ENCODE peak calls at places on chromosome 16, in six cellular contexts. F, G, Z, I, L and V are unnamed samples.

GRCh38 chr16:10736926-10737625 is 6.6 kb upstream of the NUBP1 start:
- DNase-seq in F (peak), G (peak), Z (peak), I (peak), L (peak), V (peak)

GRCh38 chr16:64174327-64174726 is 947.5 kb downstream of the CDH11 start:
- DNase-seq in F (no peak), G (no peak), Z (no peak), I (no peak), L (no peak), V (no peak)

GRCh38 chr16:10878328-10878643 is 1.3 kb downstream of the CIITA start:
- DNase-seq in F (no peak), G (peak), Z (no peak), I (no peak), L (no peak), V (no peak)

GRCh38 chr16:50781043-50781442 is 39.2 kb downstream of the CYLD start:
- DNase-seq in F (no peak), G (no peak), Z (no peak), I (no peak), L (peak), V (peak)

GRCh38 chr16:64144612-64145011 is 977.3 kb downstream of the CDH11 start:
- DNase-seq in F (no peak), G (no peak), Z (no peak), I (no peak), L (no peak), V (no peak)

GRCh38 chr16:15639061-15639568 is 3.8 kb downstream of the MARF1 start:
- DNase-seq in F (no peak), G (peak), Z (no peak), I (no peak), L (no peak), V (no peak)

GRCh38 chr16:84853534-84853933 is 33.7 kb downstream of the CRISPLD2 start:
- DNase-seq in F (no peak), G (no peak), Z (no peak), I (no peak), L (no peak), V (no peak)

GRCh38 chr16:24729967-24730815 is 740 bp downstream of the TNRC6A start:
- DNase-seq in F (peak), G (peak), Z (peak), I (peak), L (peak), V (peak)

GRCh38 chr16:22813946-22814325 is at the start of gene HS3ST2:
- DNase-seq in F (peak), G (no peak), Z (no peak), I (peak), L (no peak), V (peak)

GRCh38 chr16:11630230-11631056 is 37.8 kb upstream of the SNN start:
- DNase-seq in F (no peak), G (no peak), Z (no peak), I (no peak), L (no peak), V (no peak)

GRCh38 chr16:82082097-82082496 is 47.0 kb downstream of the HSD17B2 start:
- DNase-seq in F (no peak), G (no peak), Z (no peak), I (no peak), L (no peak), V (no peak)

GRCh38 chr16:87784812-87785211 is 19.0 kb upstream of the KLHDC4 start:
- DNase-seq in F (peak), G (no peak), Z (no peak), I (no peak), L (no peak), V (no peak)

GRCh38 chr16:30076276-30076791 is 540 bp downstream of the PPP4C start:
- DNase-seq in F (no peak), G (no peak), Z (no peak), I (no peak), L (no peak), V (no peak)

GRCh38 chr16:88804552-88805339 is 1.2 kb downstream of the CDT1 start:
- DNase-seq in F (no peak), G (no peak), Z (no peak), I (no peak), L (no peak), V (peak)

GRCh38 chr16:11833951-11834695 is 17.2 kb downstream of the RSL1D1 start:
- DNase-seq in F (no peak), G (no peak), Z (no peak), I (no peak), L (peak), V (no peak)

GRCh38 chr16:1335996-1336395 is 2.6 kb downstream of the BAIAP3 start:
- DNase-seq in F (no peak), G (no peak), Z (no peak), I (no peak), L (no peak), V (no peak)

GRCh38 chr16:72621651-72622050 is 426.3 kb downstream of the ZFHX3 start:
- DNase-seq in F (no peak), G (no peak), Z (no peak), I (no peak), L (no peak), V (no peak)

GRCh38 chr16:73147958-73148357 is 100.0 kb upstream of the ZFHX3 start:
- DNase-seq in F (no peak), G (no peak), Z (no peak), I (no peak), L (no peak), V (no peak)

GRCh38 chr16:35795361-35796029 is 2336.1 kb downstream of the TP53TG3F start:
- DNase-seq in F (peak), G (no peak), Z (no peak), I (no peak), L (no peak), V (no peak)

GRCh38 chr16:22358000-22358399 is 16.4 kb downstream of the CDR2 start:
- DNase-seq in F (no peak), G (peak), Z (no peak), I (no peak), L (no peak), V (no peak)

GRCh38 chr16:80015566-80015965 is 415.0 kb upstream of the MAF start:
- DNase-seq in F (no peak), G (no peak), Z (no peak), I (no peak), L (peak), V (no peak)

GRCh38 chr16:66603537-66604375 is 748 bp upstream of the CMTM3 start:
- DNase-seq in F (peak), G (peak), Z (peak), I (peak), L (peak), V (peak)

GRCh38 chr16:27109666-27110523 is 43.2 kb downstream of the C16orf82 start:
- DNase-seq in F (peak), G (peak), Z (peak), I (peak), L (peak), V (peak)

GRCh38 chr16:88359008-88359407 is 23.8 kb upstream of the ZNF469 start:
- DNase-seq in F (no peak), G (no peak), Z (no peak), I (no peak), L (no peak), V (no peak)

GRCh38 chr16:70720431-70721201 is 34.8 kb upstream of the MTSS2 start:
- DNase-seq in F (no peak), G (no peak), Z (no peak), I (no peak), L (no peak), V (no peak)

GRCh38 chr16:82323171-82323570 is 153.1 kb upstream of the MPHOSPH6 start:
- DNase-seq in F (no peak), G (no peak), Z (no peak), I (no peak), L (no peak), V (no peak)

GRCh38 chr16:21302898-21303528 is 24.9 kb upstream of the CRYM start:
- DNase-seq in F (no peak), G (no peak), Z (no peak), I (no peak), L (peak), V (peak)

DNA sequence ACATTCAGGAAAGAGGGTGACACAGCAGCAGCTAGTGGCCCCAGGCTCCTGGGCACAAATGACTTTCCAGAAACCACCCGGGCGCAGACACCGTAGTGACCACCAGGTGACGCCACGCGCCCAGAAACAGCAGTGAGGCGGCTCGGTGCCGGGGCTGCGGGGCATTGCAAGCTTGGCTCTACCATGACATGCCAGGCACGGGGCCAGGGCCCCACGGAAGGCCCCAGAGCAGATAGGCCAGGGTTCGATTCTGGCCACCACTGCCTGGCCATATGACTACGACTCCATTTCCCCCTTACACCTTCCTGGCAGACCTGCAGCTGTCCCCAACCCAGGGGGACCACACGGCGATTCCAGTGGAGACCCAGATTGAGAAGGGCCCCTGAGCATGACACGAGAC is 6.7 kb downstream of the RHBDF1 start:
- DNase-seq in F (peak), G (peak), Z (peak), I (peak), L (peak), V (peak)
- TF ChIP-seq POLR2A in F (no peak), G (no peak), Z (no peak), I (no peak), L (no peak), V (no peak)

GRCh38 chr16:31508706-31509523 is 724 bp upstream of the RUSF1 start:
- DNase-seq in F (no peak), G (no peak), Z (no peak), I (no peak), L (peak), V (peak)

GRCh38 chr16:31507617-31507928 is 618 bp downstream of the RUSF1 start:
- DNase-seq in F (no peak), G (no peak), Z (no peak), I (no peak), L (no peak), V (no peak)

GRCh38 chr16:31504159-31504558 is 4.0 kb downstream of the RUSF1 start:
- DNase-seq in F (no peak), G (no peak), Z (no peak), I (no peak), L (no peak), V (no peak)

GRCh38 chr16:31505483-31505882 is 2.7 kb downstream of the RUSF1 start:
- DNase-seq in F (no peak), G (no peak), Z (no peak), I (no peak), L (no peak), V (no peak)

DNA sequence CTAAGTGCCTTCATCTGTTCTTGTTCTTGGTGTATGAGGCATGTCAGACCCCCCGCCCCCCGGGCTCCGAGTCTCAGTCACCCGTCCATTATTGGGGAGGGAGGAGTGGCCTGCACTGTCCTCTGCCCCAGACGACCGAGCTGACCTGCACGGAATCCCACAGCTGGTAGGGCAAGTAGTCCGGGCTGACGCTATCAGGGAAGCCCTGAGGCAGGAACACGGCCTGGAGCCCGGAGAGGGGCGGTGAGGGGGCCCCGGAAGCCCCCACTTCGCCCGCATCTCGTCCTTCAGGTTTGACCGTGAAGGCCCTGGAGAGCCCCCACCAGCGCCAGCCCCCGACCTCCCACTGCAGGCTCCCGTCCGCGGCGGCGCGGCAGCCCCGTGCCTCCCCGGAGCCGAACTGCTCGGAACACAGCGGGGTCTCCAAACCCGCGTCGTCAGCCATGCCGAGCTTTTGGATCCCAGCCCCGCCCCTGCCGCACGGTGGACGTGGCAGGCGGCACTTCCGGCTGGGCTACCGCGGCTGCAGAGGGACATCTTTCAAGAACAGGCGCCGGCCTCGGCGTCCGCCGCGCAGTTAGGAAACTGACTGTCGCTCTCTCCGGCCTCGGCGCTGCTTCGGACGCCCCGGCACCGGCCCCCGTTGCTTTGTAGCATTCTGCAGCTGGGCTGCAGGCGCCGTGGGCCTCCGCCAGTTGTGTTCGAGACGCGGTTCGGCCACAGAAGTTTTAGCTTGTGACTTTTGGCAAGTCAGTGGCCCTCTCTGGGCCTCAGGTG is at the start of gene RUSF1:
- DNase-seq in F (peak), G (peak), Z (peak), I (peak), L (peak), V (peak)
- TF ChIP-seq POLR2A in F (peak), G (peak), Z (no peak), I (peak), L (peak), V (peak)

DNA sequence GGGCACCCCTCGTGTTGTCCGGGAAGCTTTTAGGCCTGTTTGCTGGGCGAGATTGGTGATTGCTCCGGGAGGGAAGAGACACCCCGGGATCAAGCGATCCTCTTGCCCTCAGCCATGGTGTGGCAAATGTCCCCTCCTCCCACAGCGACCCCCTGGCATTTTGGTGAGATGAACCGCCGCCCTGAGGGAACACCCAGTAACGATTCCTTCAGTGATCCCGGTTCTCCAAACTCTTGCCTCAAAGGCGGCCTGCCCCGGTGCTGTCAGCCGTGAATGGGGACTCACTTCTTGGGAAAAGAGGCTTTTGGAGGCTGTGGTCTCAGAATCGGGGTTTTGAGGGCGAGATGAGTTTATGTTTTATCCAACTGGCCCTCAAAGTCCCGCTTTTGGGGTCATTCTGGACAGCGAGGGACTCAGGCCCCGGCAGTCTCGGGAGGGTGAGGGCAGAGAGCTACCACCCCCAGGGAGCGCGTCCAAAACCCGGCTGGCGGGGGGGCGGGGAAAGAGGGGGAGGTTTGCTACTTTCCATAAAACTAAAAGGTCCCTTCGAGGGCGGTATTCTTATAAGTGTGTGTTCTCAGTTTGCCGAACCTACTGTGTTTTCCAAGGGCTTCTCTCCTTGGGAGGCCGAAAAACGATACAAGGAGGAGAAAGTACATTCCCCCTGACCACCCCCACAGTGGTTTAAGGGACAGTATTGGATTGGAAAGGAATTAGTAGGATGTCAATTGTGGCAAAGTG is 232.7 kb downstream of the MRTFB start:
- DNase-seq in F (peak), G (no peak), Z (no peak), I (no peak), L (no peak), V (no peak)
- TF ChIP-seq POLR2A in F (no peak), G (no peak), Z (no peak), I (no peak), L (no peak), V (no peak)

GRCh38 chr16:13940397-13940933 is 20.5 kb downstream of the ERCC4 start:
- DNase-seq in F (no peak), G (no peak), Z (no peak), I (no peak), L (no peak), V (no peak)
- TF ChIP-seq POLR2A in F (no peak), G (no peak), Z (no peak), I (no peak), L (no peak), V (no peak)

GRCh38 chr16:67936876-67937605 is 391 bp upstream of the PSMB10 start:
- DNase-seq in F (no peak), G (peak), Z (peak), I (no peak), L (no peak), V (peak)

GRCh38 chr16:67935402-67936123 is 1.1 kb downstream of the PSMB10 start:
- DNase-seq in F (peak), G (peak), Z (peak), I (peak), L (peak), V (peak)

GRCh38 chr16:67934306-67935095 is 2.1 kb downstream of the PSMB10 start:
- DNase-seq in F (no peak), G (no peak), Z (no peak), I (no peak), L (no peak), V (no peak)

GRCh38 chr16:67935096-67935401 is 1.6 kb downstream of the PSMB10 start:
- DNase-seq in F (no peak), G (no peak), Z (no peak), I (no peak), L (no peak), V (no peak)

DNA sequence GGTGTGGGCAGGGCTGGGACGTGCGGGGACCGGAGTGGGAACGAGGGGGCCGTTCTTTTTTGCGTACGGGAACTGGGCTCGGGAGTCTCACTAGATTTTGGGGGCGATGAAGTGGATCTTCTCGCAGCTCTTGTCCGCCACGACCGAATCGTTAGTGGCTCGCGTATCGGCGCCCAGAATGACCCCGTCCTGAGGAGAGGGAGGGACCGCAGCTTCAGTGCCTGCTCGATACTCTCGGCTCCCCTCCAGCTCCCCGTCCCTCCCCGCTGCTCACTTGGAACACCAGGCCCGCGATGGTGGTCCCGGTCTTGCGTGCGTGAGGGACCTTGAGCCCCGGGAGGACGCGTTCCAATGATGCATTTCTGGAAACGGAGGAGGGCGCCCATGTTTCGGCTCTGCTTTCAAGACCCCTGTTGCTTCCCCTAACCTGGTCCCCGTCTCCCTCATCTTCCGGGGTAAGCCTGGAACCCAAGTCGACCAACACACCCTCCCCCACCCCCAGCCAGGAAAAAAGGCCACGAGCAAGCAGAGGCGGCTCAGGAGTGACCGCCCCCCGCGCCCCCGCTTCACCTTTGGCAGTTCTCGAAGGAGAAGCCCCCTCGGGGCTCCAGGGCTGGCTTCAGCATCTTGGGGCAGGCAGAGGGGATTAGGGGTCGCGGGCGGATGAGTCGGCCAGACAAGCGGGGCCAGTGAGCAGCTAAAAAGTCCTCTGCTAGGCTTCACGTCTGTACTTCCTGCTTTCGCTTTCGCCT is at the start of gene PSMB10:
- DNase-seq in F (peak), G (no peak), Z (peak), I (peak), L (no peak), V (peak)
- TF ChIP-seq POLR2A in F (no peak), G (peak), Z (no peak), I (peak), L (no peak), V (peak)

DNA sequence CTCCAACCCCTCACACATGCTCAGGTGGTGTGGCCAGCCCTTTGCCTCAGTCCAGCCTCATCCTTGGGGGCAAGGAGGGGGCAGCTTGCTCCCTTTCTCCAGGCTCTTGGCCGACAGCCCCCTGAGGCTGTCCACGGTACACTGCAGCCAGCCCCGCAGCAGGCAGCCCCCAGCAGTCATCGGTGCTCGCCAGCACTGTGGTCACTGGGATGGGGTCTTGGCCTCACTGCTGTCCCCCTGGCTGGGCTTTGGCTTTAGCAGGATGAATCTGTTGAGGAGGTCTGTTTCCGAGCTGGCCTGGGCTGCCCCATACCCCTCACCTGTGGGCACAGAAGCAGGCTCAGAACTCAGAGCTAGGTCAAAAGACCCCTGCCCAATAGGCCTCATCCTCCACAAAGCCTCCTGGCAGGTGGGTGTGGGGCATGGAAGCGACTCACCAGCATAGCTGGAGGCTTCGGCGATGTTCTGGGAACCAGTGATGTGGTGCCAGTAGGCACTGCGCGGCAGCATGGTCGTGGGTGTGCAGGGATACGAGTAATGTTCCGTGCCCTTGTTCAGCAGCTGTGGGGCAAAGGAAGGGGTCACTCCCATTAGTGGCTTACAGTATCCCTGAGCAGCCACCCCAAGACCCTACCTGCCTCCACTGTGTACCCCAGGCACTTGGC is 10.8 kb downstream of the POLR2C start:
- DNase-seq in F (no peak), G (peak), Z (no peak), I (no peak), L (no peak), V (no peak)
- TF ChIP-seq POLR2A in F (no peak), G (no peak), Z (no peak), I (no peak), L (no peak), V (peak)

GRCh38 chr16:83533193-83533592 is 274.6 kb upstream of the HSBP1 start:
- DNase-seq in F (no peak), G (no peak), Z (no peak), I (no peak), L (peak), V (no peak)
- TF ChIP-seq POLR2A in F (no peak), G (no peak), Z (no peak), I (no peak), L (no peak), V (no peak)

GRCh38 chr16:75420987-75421819 is 12.1 kb downstream of the CFDP1 start:
- DNase-seq in F (peak), G (peak), Z (peak), I (peak), L (peak), V (peak)
- TF ChIP-seq POLR2A in F (no peak), G (no peak), Z (no peak), I (no peak), L (peak), V (no peak)